ENCODE peak calls at places on chromosomes 16 and 17, in five cellular contexts. X is H1, W is neural progenitor cell, V is body of pancreas, Q is endodermal cell. O is an unnamed sample.

GRCh38 chr17:2421315-2422147 is 20.7 kb upstream of the MNT start:
- DNase-seq in V (peak; percentile 52), W (peak; percentile 35), Q (peak; percentile 76), X (no peak), O (no peak)

GRCh38 chr17:66717680-66718079 is 117.2 kb upstream of the CACNG5 start:
- DNase-seq in X (no peak), V (peak; percentile 76), Q (peak; percentile 72), W (no peak), O (peak; percentile 30)

GRCh38 chr17:73363788-73364522 is 52.2 kb upstream of the CDC42EP4 start:
- DNase-seq in V (peak; percentile 53), W (peak; percentile 65), X (peak; percentile 59), Q (peak; percentile 95), O (no peak)

GRCh38 chr16:55248058-55248457 is 75.9 kb upstream of the IRX6 start:
- DNase-seq in Q (no peak), W (no peak), X (no peak), V (no peak), O (no peak)

GRCh38 chr16:57422026-57422944 is 17.7 kb downstream of the CCL17 start:
- DNase-seq in X (peak; percentile 60), Q (peak; percentile 79), V (peak; percentile 54), W (peak; percentile 58), O (peak; percentile 36)

GRCh38 chr17:46212634-46213435 is 19.6 kb upstream of the KANSL1 start:
- DNase-seq in Q (peak; percentile 87), X (no peak), W (peak; percentile 81), V (peak; percentile 80), O (peak; percentile 42)

GRCh38 chr17:61689610-61690180 is 98.7 kb upstream of the NACA2 start:
- DNase-seq in X (no peak), Q (no peak), W (no peak), V (no peak), O (peak; percentile 12)

GRCh38 chr17:62892870-62893338 is 73.1 kb upstream of the TANC2 start:
- DNase-seq in V (no peak), W (no peak), X (no peak), Q (peak; percentile 67), O (peak; percentile 97)

GRCh38 chr17:32277284-32277683 is 11.7 kb downstream of the RHBDL3 start:
- DNase-seq in V (no peak), W (peak; percentile 75), Q (peak; percentile 93), X (no peak), O (no peak)

GRCh38 chr16:56345406-56346050 is 79.8 kb downstream of the AMFR start:
- DNase-seq in W (no peak), Q (no peak), X (no peak), V (no peak), O (no peak)

GRCh38 chr16:70577256-70577698 is 53.7 kb downstream of the SF3B3 start:
- DNase-seq in W (no peak), Q (peak; percentile 61), V (no peak), X (peak; percentile 58), O (no peak)

GRCh38 chr16:87464691-87465300 is 28.0 kb downstream of the ZCCHC14 start:
- DNase-seq in V (peak; percentile 56), X (no peak), W (no peak), Q (no peak), O (no peak)

GRCh38 chr17:71260366-71260765 is 860.5 kb upstream of the SOX9 start:
- DNase-seq in X (no peak), Q (no peak), W (no peak), V (no peak), O (peak; percentile 49)

GRCh38 chr17:51347851-51348584 is 87.7 kb downstream of the UTP18 start:
- DNase-seq in W (no peak), V (no peak), Q (no peak), X (no peak), O (peak; percentile 32)

GRCh38 chr17:47315451-47316266 is 8.1 kb upstream of the EFCAB13 start:
- DNase-seq in Q (peak; percentile 71), V (no peak), X (no peak), W (peak; percentile 71), O (peak; percentile 68)

GRCh38 chr17:48125829-48126612 is 18.5 kb downstream of the SNX11 start:
- DNase-seq in V (no peak), W (no peak), X (no peak), Q (peak; percentile 33), O (no peak)

GRCh38 chr16:83701494-83701893 is 106.3 kb upstream of the HSBP1 start:
- DNase-seq in X (peak; percentile 92), V (peak; percentile 12), W (peak; percentile 86), Q (peak; percentile 95), O (no peak)

GRCh38 chr17:79901131-79901530 is 61.9 kb upstream of the CBX4 start:
- DNase-seq in Q (peak; percentile 41), X (no peak), V (no peak), W (no peak), O (no peak)

GRCh38 chr16:4410335-4411075 is 5.9 kb downstream of the CORO7 start:
- DNase-seq in V (no peak), W (no peak), Q (no peak), X (no peak), O (peak; percentile 25)

GRCh38 chr16:15601212-15601879 is 41.6 kb downstream of the MARF1 start:
- DNase-seq in W (no peak), V (no peak), Q (peak; percentile 85), X (peak; percentile 65), O (no peak)

GRCh38 chr16:77834600-77834963 is 46.2 kb downstream of the VAT1L start:
- DNase-seq in Q (no peak), W (no peak), V (no peak), X (no peak), O (peak; percentile 39)

GRCh38 chr16:69618721-69619120 is 53.0 kb downstream of the NFAT5 start:
- DNase-seq in W (no peak), V (no peak), X (no peak), Q (no peak), O (no peak)

GRCh38 chr17:55198690-55199370 is 65.9 kb upstream of the HLF start:
- DNase-seq in V (no peak), X (no peak), W (no peak), Q (no peak), O (no peak)

GRCh38 chr17:32876414-32877163 is at the start of gene MYO1D:
- DNase-seq in Q (peak; percentile 92), W (peak; percentile 71), X (peak; percentile 88), V (peak; percentile 80), O (peak; percentile 63)

GRCh38 chr17:65998675-65999074 is 193.3 kb downstream of the CEP112 start:
- DNase-seq in W (no peak), X (no peak), Q (no peak), V (no peak), O (no peak)

GRCh38 chr17:44095647-44096496 is 25.3 kb downstream of the G6PC3 start:
- DNase-seq in V (no peak), X (peak; percentile 86), W (peak; percentile 92), Q (peak; percentile 99), O (peak; percentile 76)

GRCh38 chr17:53736516-53737274 is 86.0 kb upstream of the KIF2B start:
- DNase-seq in Q (no peak), V (no peak), W (no peak), X (no peak), O (no peak)

GRCh38 chr16:84777435-84777834 is 42.4 kb upstream of the CRISPLD2 start:
- DNase-seq in W (no peak), X (no peak), V (no peak), Q (no peak), O (no peak)

GRCh38 chr16:77898671-77899211 is 110.4 kb downstream of the VAT1L start:
- DNase-seq in Q (no peak), W (no peak), X (no peak), V (no peak), O (no peak)

GRCh38 chr16:20850981-20851380 is 44.7 kb downstream of the REXO5 start:
- DNase-seq in X (no peak), Q (no peak), W (no peak), V (no peak), O (no peak)

GRCh38 chr16:4060823-4061222 is 55.4 kb downstream of the ADCY9 start:
- DNase-seq in X (no peak), V (no peak), Q (no peak), W (no peak), O (peak; percentile 13)

GRCh38 chr17:61648587-61648986 is 57.6 kb upstream of the NACA2 start:
- DNase-seq in Q (no peak), W (no peak), V (no peak), X (no peak), O (no peak)

GRCh38 chr17:39926588-39927100 is 757 bp downstream of the ORMDL3 start:
- DNase-seq in W (peak; percentile 71), X (no peak), V (peak; percentile 55), Q (peak; percentile 88), O (no peak)
- H3K27ac ChIP-seq in W (no peak overlapping the region), X (peak overlapping the region; percentile 57), V (peak overlapping the region; percentile 96), Q (peak overlapping the region; percentile 69), O (no peak overlapping the region)

DNA sequence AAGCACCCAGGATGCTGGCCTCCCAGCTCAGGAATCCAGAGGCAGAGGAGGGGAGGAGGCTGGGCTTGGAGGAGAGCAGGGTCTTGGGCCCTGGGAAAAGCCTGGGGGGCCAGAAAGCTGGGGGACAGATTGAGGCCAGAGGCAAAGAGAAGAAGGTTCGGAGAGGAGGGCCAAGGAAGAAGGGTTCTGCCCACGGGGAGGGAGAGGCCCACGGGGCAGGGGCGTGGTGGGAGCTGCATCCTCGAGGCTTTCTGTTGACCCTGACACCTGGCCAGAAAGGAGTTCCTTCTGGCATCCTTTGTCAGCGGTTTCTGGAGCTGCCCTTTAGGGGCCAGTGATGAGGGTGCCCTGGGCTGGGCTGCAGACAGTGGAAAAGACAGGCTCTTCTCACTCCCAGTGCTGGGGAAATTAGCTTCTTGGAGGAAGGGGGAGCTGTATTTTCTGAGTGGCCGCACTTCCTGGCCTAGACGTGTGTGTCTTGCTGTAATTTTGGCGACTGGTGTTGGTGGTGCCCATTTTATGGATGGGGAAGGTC is 308.7 kb downstream of the SEC14L1 start:
- DNase-seq in Q (no peak), V (no peak), X (peak; percentile 48), W (no peak), O (no peak)
- H3K4me1 ChIP-seq in Q (peaks cover 20% of the 10 kb centered on the region), V (peaks cover 76% of the 10 kb centered on the region), X (peaks cover 29% of the 10 kb centered on the region), W (peaks cover 44% of the 10 kb centered on the region), O (peaks cover 20% of the 10 kb centered on the region)

GRCh38 chr16:11679250-11679649 is 11.0 kb downstream of the SNN start:
- DNase-seq in X (no peak), W (no peak), V (no peak), Q (peak; percentile 37), O (no peak)

GRCh38 chr16:11677451-11677951 is 9.2 kb downstream of the SNN start:
- DNase-seq in V (no peak), W (no peak), X (no peak), Q (no peak), O (no peak)

GRCh38 chr16:11679941-11680911 is 12.0 kb downstream of the SNN start:
- DNase-seq in X (no peak), W (no peak), V (no peak), Q (peak; percentile 35), O (no peak)

GRCh38 chr16:11676799-11677198 is 8.5 kb downstream of the SNN start:
- DNase-seq in V (no peak), Q (no peak), X (no peak), W (no peak), O (peak; percentile 72)

GRCh38 chr16:11677959-11678881 is 10.0 kb downstream of the SNN start:
- DNase-seq in V (no peak), W (no peak), Q (no peak), X (no peak), O (no peak)
- H3K27ac ChIP-seq in V (peak overlapping the region; percentile 10), W (no peak overlapping the region), Q (no peak overlapping the region), X (no peak overlapping the region), O (no peak overlapping the region)

GRCh38 chr16:68197250-68197649 is 38.7 kb downstream of the ESRP2 start:
- DNase-seq in V (no peak), W (no peak), Q (no peak), X (no peak), O (peak; percentile 18)
- H3K4me1 ChIP-seq in V (no peaks in the 10 kb centered on the region), W (no peaks in the 10 kb centered on the region), Q (no peaks in the 10 kb centered on the region), X (no peaks in the 10 kb centered on the region), O (no peaks in the 10 kb centered on the region)

GRCh38 chr17:58352018-58352842 is at the start of gene SUPT4H1:
- DNase-seq in V (peak; percentile 93), W (peak; percentile 97), X (peak; percentile 88), Q (peak; percentile 99), O (peak; percentile 89)
- H3K27ac ChIP-seq in V (peak within 1 kb of the TSS; percentile 91), W (peak within 1 kb of the TSS; percentile 66), X (peak within 1 kb of the TSS; percentile 88), Q (peak within 1 kb of the TSS; percentile 72), O (peak within 1 kb of the TSS; percentile 75)